ENCODE peak calls at places on chromosomes 1 and 21, in eight cellular contexts. L, Y, Q, R, K, I, J and Z are unnamed samples.

GRCh38 chr1:178278135-178278534 is 184.2 kb downstream of the RASAL2 start:
- DNase-seq in L (no peak), Y (peak; percentile 90), Q (peak; percentile 79), R (no peak), K (no peak), I (no peak), J (no peak), Z (no peak)

GRCh38 chr1:109927356-109927755 is 16.7 kb downstream of the CSF1 start:
- DNase-seq in L (no peak), Y (no peak), Q (no peak), R (no peak), K (no peak), I (no peak), J (no peak), Z (no peak)

GRCh38 chr1:179287456-179287855 is 6.1 kb upstream of the SOAT1 start:
- DNase-seq in L (no peak), Y (no peak), Q (no peak), R (no peak), K (no peak), I (no peak), J (no peak), Z (no peak)

GRCh38 chr1:199956005-199956404 is 71.5 kb upstream of the NR5A2 start:
- DNase-seq in L (no peak), Y (no peak), Q (no peak), R (no peak), K (no peak), I (peak; percentile 72), J (no peak), Z (no peak)

GRCh38 chr1:33724348-33724747 is 139.5 kb upstream of the HMGB4 start:
- DNase-seq in L (no peak), Y (no peak), Q (no peak), R (no peak), K (no peak), I (no peak), J (no peak), Z (no peak)

GRCh38 chr1:232822524-232822923 is 17.3 kb downstream of the MAP10 start:
- DNase-seq in L (no peak), Y (no peak), Q (no peak), R (no peak), K (no peak), I (no peak), J (no peak), Z (no peak)

GRCh38 chr21:43369124-43369523 is 57.8 kb downstream of the SIK1 start:
- DNase-seq in L (no peak), Y (peak; percentile 29), Q (peak; percentile 36), R (no peak), K (no peak), I (no peak), J (peak; percentile 81), Z (no peak)

GRCh38 chr1:113783254-113784103 is 24.2 kb upstream of the PHTF1 start:
- DNase-seq in L (no peak), Y (peak; percentile 40), Q (peak; percentile 12), R (no peak), K (peak; percentile 50), I (peak; percentile 40), J (no peak), Z (no peak)

GRCh38 chr1:60949154-60949825 is 133.1 kb upstream of the NFIA start:
- DNase-seq in L (no peak), Y (no peak), Q (no peak), R (no peak), K (no peak), I (no peak), J (no peak), Z (no peak)

GRCh38 chr1:104987210-104987609 is 1237.5 kb downstream of the AMY1C start:
- DNase-seq in L (no peak), Y (no peak), Q (no peak), R (no peak), K (peak; percentile 1), I (no peak), J (no peak), Z (no peak)

GRCh38 chr21:46099476-46099875 is 1.6 kb downstream of the COL6A2 start:
- DNase-seq in L (peak; percentile 41), Y (no peak), Q (no peak), R (peak; percentile 65), K (no peak), I (peak; percentile 7), J (no peak), Z (no peak)

GRCh38 chr1:165903672-165904071 is 76.3 kb downstream of the UCK2 start:
- DNase-seq in L (no peak), Y (peak; percentile 99), Q (peak; percentile 98), R (no peak), K (no peak), I (peak; percentile 26), J (no peak), Z (no peak)

GRCh38 chr21:17462276-17462981 is 50.4 kb upstream of the CXADR start:
- DNase-seq in L (no peak), Y (no peak), Q (no peak), R (no peak), K (no peak), I (peak; percentile 87), J (no peak), Z (no peak)

GRCh38 chr1:16386454-16387113 is 19.5 kb downstream of the SZRD1 start:
- DNase-seq in L (no peak), Y (peak; percentile 81), Q (peak; percentile 80), R (no peak), K (no peak), I (no peak), J (no peak), Z (no peak)

GRCh38 chr1:154353966-154354365 is 28.6 kb downstream of the ATP8B2 start:
- DNase-seq in L (no peak), Y (no peak), Q (no peak), R (no peak), K (no peak), I (no peak), J (no peak), Z (no peak)

GRCh38 chr1:174022976-174023277 is 770 bp upstream of the RC3H1 start:
- DNase-seq in L (no peak), Y (no peak), Q (no peak), R (no peak), K (no peak), I (no peak), J (no peak), Z (no peak)

GRCh38 chr21:42490735-42491134 is 5.3 kb downstream of the RSPH1 start:
- DNase-seq in L (no peak), Y (no peak), Q (no peak), R (no peak), K (no peak), I (no peak), J (no peak), Z (no peak)

GRCh38 chr1:108314815-108315214 is 70.9 kb upstream of the NBPF4 start:
- DNase-seq in L (no peak), Y (no peak), Q (no peak), R (no peak), K (no peak), I (no peak), J (no peak), Z (no peak)

GRCh38 chr1:108320851-108321250 is 77.0 kb upstream of the NBPF4 start:
- DNase-seq in L (no peak), Y (no peak), Q (no peak), R (no peak), K (no peak), I (no peak), J (no peak), Z (no peak)

GRCh38 chr1:108316545-108316944 is 72.7 kb upstream of the NBPF4 start:
- DNase-seq in L (no peak), Y (peak; percentile 29), Q (peak; percentile 9), R (no peak), K (no peak), I (no peak), J (no peak), Z (no peak)
- TF ChIP-seq CTCF in L (no peak), Y (peak; percentile 46), Q (peak; percentile 45), R (no peak), K (peak; percentile 10), I (no peak), J (no peak), Z (peak; percentile 30)

GRCh38 chr1:150282558-150282958 is 204 bp downstream of the CIART start:
- DNase-seq in L (no peak), Y (no peak), Q (no peak), R (peak; percentile 82), K (no peak), I (no peak), J (no peak), Z (no peak)
- H3K4me3 ChIP-seq in L (peak overlapping the region; percentile 76), Y (peak overlapping the region; percentile 78), Q (peak overlapping the region; percentile 57), R (peak overlapping the region; percentile 64), K (no peak overlapping the region), I (peak overlapping the region; percentile 15), J (peak overlapping the region; percentile 71), Z (peak overlapping the region; percentile 67)

GRCh38 chr21:32576011-32576410 is 9.3 kb downstream of the TCP10L start:
- DNase-seq in L (no peak), Y (no peak), Q (no peak), R (no peak), K (no peak), I (no peak), J (no peak), Z (no peak)
- TF ChIP-seq CTCF in L (no peak), Y (no peak), Q (no peak), R (no peak), K (no peak), I (no peak), J (no peak), Z (no peak)

GRCh38 chr1:221672965-221673364 is 68.9 kb downstream of the DUSP10 start:
- DNase-seq in L (no peak), Y (peak; percentile 49), Q (no peak), R (no peak), K (no peak), I (no peak), J (no peak), Z (no peak)
- H3K4me3 ChIP-seq in L (no peak overlapping the region), Y (no peak overlapping the region), Q (no peak overlapping the region), R (no peak overlapping the region), K (no peak overlapping the region), I (no peak overlapping the region), J (no peak overlapping the region), Z (no peak overlapping the region)

GRCh38 chr1:94440088-94440487 is 21.9 kb downstream of the ABCD3 start:
- DNase-seq in L (no peak), Y (no peak), Q (no peak), R (no peak), K (no peak), I (no peak), J (no peak), Z (no peak)
- TF ChIP-seq CTCF in L (no peak), Y (no peak), Q (no peak), R (no peak), K (no peak), I (peak; percentile 12), J (no peak), Z (no peak)

DNA sequence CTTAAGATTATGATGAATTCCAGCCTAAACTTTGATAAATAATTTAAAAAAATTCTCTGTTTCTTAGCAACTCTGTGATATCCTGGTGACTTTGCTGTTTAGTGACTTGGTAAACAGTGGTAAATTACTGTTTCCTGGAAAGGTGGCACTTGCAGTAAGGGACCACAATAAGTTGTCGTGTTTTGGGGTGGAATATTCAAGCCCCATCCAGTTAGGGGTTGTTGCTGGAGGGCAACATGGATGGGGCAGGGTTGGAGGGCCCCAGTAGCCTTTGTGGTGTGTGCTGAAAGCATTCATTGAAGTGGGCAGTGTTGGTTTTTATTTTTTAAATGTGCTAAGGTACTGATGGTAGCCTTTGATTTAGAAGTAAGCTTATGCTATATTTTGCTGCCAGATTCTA is 30.3 kb downstream of the PRDM2 start:
- DNase-seq in L (no peak), Y (no peak), Q (no peak), R (no peak), K (no peak), I (no peak), J (no peak), Z (no peak)
- H3K4me3 ChIP-seq in L (no peak overlapping the region), Y (no peak overlapping the region), Q (no peak overlapping the region), R (no peak overlapping the region), K (peak overlapping the region; percentile 31), I (no peak overlapping the region), J (no peak overlapping the region), Z (no peak overlapping the region)